ENCODE peak calls at places on chromosomes 2 and 18, in five cellular contexts. I is fibroblast of lung; E is colonic mucosa; N is CD8-positive, alpha-beta T cell; M is fibroblast of pulmonary artery. J is an unnamed sample.

GRCh38 chr2:38128653-38129052 is 52.7 kb upstream of the CYP1B1 start:
- DNase-seq in I (no peak), E (no peak), N (no peak), M (peak), J (no peak)

GRCh38 chr2:169768262-169768995 is 30.2 kb upstream of the SSB start:
- DNase-seq in I (no peak), E (peak), N (no peak), M (no peak), J (no peak)

GRCh38 chr2:230774348-230774951 is 61.8 kb downstream of the CAB39 start:
- DNase-seq in I (peak), E (no peak), N (no peak), M (peak), J (peak)

GRCh38 chr18:76435321-76435989 is 59.6 kb downstream of the ZNF516 start:
- DNase-seq in I (no peak), E (no peak), N (no peak), M (no peak), J (no peak)

GRCh38 chr2:18741888-18742287 is 152.5 kb upstream of the NT5C1B start:
- DNase-seq in I (no peak), E (no peak), N (no peak), M (peak), J (no peak)

GRCh38 chr2:127485051-127485693 is 41.1 kb downstream of the IWS1 start:
- DNase-seq in I (no peak), E (no peak), N (no peak), M (no peak), J (no peak)

GRCh38 chr2:38176619-38177021 is 100.7 kb upstream of the CYP1B1 start:
- DNase-seq in I (peak), E (no peak), N (no peak), M (peak), J (no peak)

GRCh38 chr2:86074811-86075210 is 30.9 kb downstream of the POLR1A start:
- DNase-seq in I (no peak), E (no peak), N (no peak), M (no peak), J (no peak)

GRCh38 chr2:9474361-9475117 is at the start of gene IAH1:
- DNase-seq in I (peak), E (peak), N (peak), M (peak), J (no peak)

GRCh38 chr2:109433926-109434325 is 179.8 kb downstream of the SEPTIN10 start:
- DNase-seq in I (no peak), E (no peak), N (no peak), M (no peak), J (no peak)

GRCh38 chr2:65599693-65600092 is 167.3 kb upstream of the SPRED2 start:
- DNase-seq in I (no peak), E (no peak), N (no peak), M (no peak), J (no peak)

GRCh38 chr2:62450716-62451191 is 55.2 kb downstream of the TMEM17 start:
- DNase-seq in I (no peak), E (peak), N (no peak), M (no peak), J (no peak)

GRCh38 chr18:76654536-76654935 is 159.5 kb upstream of the ZNF516 start:
- DNase-seq in I (no peak), E (no peak), N (no peak), M (no peak), J (no peak)

GRCh38 chr18:3248670-3249359 is 1.2 kb downstream of the MYL12A start:
- DNase-seq in I (peak), E (peak), N (no peak), M (peak), J (no peak)

GRCh38 chr2:31197669-31198068 is 19.6 kb downstream of the CAPN14 start:
- DNase-seq in I (no peak), E (no peak), N (no peak), M (no peak), J (no peak)

GRCh38 chr2:79369127-79369526 is 143.7 kb upstream of the CTNNA2 start:
- DNase-seq in I (no peak), E (no peak), N (no peak), M (no peak), J (no peak)

GRCh38 chr18:64165906-64166305 is 17.0 kb upstream of the LINC00305 start:
- DNase-seq in I (peak), E (no peak), N (no peak), M (no peak), J (no peak)

GRCh38 chr2:168338292-168338691 is 90.9 kb upstream of the STK39 start:
- DNase-seq in I (no peak), E (no peak), N (no peak), M (no peak), J (no peak)

GRCh38 chr2:225103737-225104141 is 61.5 kb upstream of the DOCK10 start:
- DNase-seq in I (peak), E (no peak), N (no peak), M (peak), J (peak)

GRCh38 chr18:3923750-3924149 is 473.8 kb downstream of the TGIF1 start:
- DNase-seq in I (peak), E (no peak), N (no peak), M (peak), J (peak)

GRCh38 chr2:237487496-237487895 is 445 bp downstream of the MLPH start:
- DNase-seq in I (no peak), E (no peak), N (no peak), M (no peak), J (no peak)
- H3K4me3 ChIP-seq in I (peak), E (peak), N (no peak), M (peak), J (peak)

DNA sequence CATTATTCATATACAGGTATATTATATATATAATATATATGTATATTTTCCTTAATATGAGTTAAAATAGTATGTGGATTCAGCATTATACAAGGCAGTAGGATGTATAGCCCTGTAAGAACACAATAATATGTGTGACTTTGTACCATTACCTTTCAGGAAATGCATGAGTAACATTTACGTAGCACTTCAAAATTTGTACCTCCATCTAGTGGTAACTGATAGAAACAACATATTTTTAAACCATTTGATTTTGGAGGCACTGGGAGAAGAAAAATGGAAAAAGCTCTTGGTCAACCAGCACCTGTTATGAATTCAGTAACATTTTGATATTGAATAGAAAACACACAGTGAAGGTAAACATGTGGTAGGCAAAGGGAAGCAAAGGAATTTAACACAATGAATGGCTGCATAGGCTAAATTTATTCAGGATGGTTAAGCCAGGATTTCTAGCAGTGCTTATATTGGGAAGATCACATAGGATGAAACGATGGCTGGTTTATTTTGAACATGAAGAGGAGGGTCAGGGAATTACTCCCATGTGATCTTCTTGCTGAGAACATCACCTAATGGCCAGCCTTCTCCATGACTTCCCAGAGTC is 565.5 kb downstream of the CCDC85A start:
- DNase-seq in I (peak), E (no peak), N (no peak), M (peak), J (no peak)
- TF ChIP-seq CTCF in I (peak), E (peak), N (no peak), M (peak), J (peak)

DNA sequence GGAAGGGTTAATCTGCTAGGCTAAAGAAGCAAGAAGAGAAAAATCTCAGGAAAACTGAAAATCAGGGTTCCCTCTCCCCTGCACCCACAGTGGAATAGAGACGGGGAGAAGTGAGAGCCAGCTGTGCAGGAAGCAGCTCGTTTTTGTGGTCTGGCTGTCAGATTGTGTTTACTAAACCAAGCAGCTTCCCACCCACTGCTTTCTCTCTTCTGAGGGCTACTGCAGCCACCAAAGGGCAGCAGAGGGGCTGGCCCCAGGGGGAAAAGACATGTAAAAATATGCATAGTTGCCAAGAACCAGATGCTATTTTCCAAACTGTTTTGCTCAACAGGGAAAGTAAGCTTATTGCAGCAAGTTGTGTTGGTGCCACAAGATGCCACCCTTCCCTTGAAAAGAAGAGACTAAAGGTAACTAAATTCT is 72.6 kb upstream of the THUMPD2 start:
- DNase-seq in I (peak), E (no peak), N (no peak), M (peak), J (peak)
- H3K4me3 ChIP-seq in I (no peak), E (no peak), N (no peak), M (no peak), J (no peak)

GRCh38 chr2:159712194-159712928 is at the start of gene MARCHF7:
- DNase-seq in I (peak), E (peak), N (peak), M (peak), J (peak)
- TF ChIP-seq CTCF in I (peak), E (peak), N (peak), M (peak), J (peak)

GRCh38 chr2:234980476-234981187 is 28.8 kb downstream of the SH3BP4 start:
- DNase-seq in I (peak), E (peak), N (no peak), M (peak), J (no peak)

GRCh38 chr2:234979204-234980167 is 27.7 kb downstream of the SH3BP4 start:
- DNase-seq in I (no peak), E (no peak), N (no peak), M (peak), J (no peak)

GRCh38 chr2:234982096-234982834 is 30.4 kb downstream of the SH3BP4 start:
- DNase-seq in I (no peak), E (no peak), N (no peak), M (no peak), J (no peak)

GRCh38 chr2:234983011-234983726 is 31.4 kb downstream of the SH3BP4 start:
- DNase-seq in I (peak), E (peak), N (no peak), M (no peak), J (no peak)

DNA sequence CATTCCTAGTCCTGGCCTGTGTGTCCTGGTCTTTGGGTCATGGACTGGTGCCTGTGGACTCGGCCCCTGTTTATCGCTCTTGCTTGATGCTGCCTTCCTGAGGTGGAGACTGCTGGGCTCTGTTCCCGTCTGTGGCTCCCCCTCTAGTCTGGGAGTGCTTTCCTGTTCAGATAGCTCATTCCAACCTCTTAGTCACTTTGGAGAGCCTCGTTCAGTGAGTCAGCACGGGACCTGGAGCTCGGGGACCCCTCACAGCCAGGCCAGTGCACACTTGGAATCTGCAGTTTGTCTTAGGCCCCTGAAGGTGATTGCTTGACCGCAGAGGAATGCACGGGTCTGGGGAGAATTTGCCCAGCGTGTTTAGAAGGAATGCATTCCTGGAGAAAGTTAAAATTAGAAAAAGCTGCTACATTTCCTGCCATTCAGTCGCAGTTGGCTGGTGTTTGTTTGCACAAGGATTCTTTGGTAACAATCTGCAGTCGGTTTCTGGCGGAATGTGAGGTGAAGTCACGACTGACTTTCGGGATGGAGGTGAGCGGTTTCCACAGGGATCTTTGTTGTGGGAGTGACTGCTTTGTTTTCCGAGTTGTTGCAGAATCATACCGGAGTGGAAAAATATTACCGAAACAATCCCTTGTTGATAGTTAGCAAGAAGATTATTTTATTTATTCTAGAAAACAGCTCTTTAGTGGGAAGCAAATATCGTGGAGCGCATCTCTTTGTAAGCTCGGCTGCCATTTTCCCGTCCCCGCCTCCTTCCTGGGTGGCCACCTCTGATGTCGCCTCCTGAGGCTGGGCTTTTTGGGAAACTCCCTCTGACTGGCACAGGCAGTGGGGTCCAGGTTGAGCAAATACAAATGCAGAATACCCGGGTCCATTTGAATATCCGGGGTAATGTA is 29.6 kb downstream of the SH3BP4 start:
- DNase-seq in I (peak), E (peak), N (no peak), M (peak), J (peak)
- H3K4me3 ChIP-seq in I (peak), E (no peak), N (no peak), M (peak), J (no peak)

GRCh38 chr2:218272531-218273212 is 2.4 kb downstream of the PNKD start:
- DNase-seq in I (peak), E (peak), N (peak), M (peak), J (peak)
- TF ChIP-seq CTCF in I (peak), E (peak), N (peak), M (peak), J (peak)

GRCh38 chr2:190526105-190526708 is 8.3 kb downstream of the NEMP2 start:
- DNase-seq in I (no peak), E (no peak), N (no peak), M (no peak), J (no peak)
- H3K4me3 ChIP-seq in I (no peak), E (no peak), N (no peak), M (no peak), J (no peak)

GRCh38 chr2:71190959-71191943 is 35.7 kb downstream of the PAIP2B start:
- DNase-seq in I (peak), E (no peak), N (no peak), M (peak), J (peak)
- TF ChIP-seq CTCF in I (peak), E (no peak), N (no peak), M (peak), J (peak)